ENCODE peak calls at places on chromosomes 7 and 10, in seven cellular contexts. S, F, X, U, A, H and K are unnamed samples.

GRCh38 chr10:72785422-72785818 is 93.5 kb downstream of the MCU start:
- DNase-seq in S (no peak), F (no peak), X (no peak), U (no peak), A (no peak), H (no peak), K (no peak)

GRCh38 chr7:15780271-15780670 is 93.8 kb upstream of the MEOX2 start:
- DNase-seq in S (no peak), F (no peak), X (no peak), U (no peak), A (no peak), H (no peak), K (no peak)

GRCh38 chr7:73851410-73852338 is 9.3 kb upstream of the TMEM270 start:
- DNase-seq in S (peak), F (no peak), X (peak), U (peak), A (no peak), H (peak), K (peak)

GRCh38 chr10:14904864-14905263 is 26.2 kb downstream of the SUV39H2 start:
- DNase-seq in S (no peak), F (no peak), X (no peak), U (no peak), A (no peak), H (no peak), K (no peak)

GRCh38 chr10:86068532-86069337 is 297.9 kb downstream of the GRID1 start:
- DNase-seq in S (no peak), F (no peak), X (no peak), U (no peak), A (no peak), H (no peak), K (no peak)

GRCh38 chr10:110774069-110775021 is 97.4 kb upstream of the PDCD4 start:
- DNase-seq in S (peak), F (no peak), X (peak), U (peak), A (no peak), H (peak), K (no peak)

GRCh38 chr7:121392277-121393004 is 3.7 kb downstream of the FAM3C start:
- DNase-seq in S (no peak), F (no peak), X (no peak), U (no peak), A (no peak), H (no peak), K (no peak)

GRCh38 chr10:85524001-85524400 is 842.6 kb downstream of the GRID1 start:
- DNase-seq in S (no peak), F (no peak), X (no peak), U (no peak), A (no peak), H (no peak), K (no peak)

GRCh38 chr7:43516581-43517342 is 66.1 kb upstream of the STK17A start:
- DNase-seq in S (no peak), F (no peak), X (no peak), U (peak), A (no peak), H (no peak), K (no peak)

GRCh38 chr7:132424821-132425739 is 151.2 kb downstream of the PLXNA4 start:
- DNase-seq in S (no peak), F (no peak), X (no peak), U (no peak), A (peak), H (no peak), K (no peak)

GRCh38 chr7:4774804-4775280 is 581 bp upstream of the AP5Z1 start:
- DNase-seq in S (peak), F (peak), X (peak), U (no peak), A (no peak), H (peak), K (peak)

GRCh38 chr7:72435913-72436480 is 23.9 kb upstream of the CALN1 start:
- DNase-seq in S (no peak), F (no peak), X (no peak), U (no peak), A (no peak), H (no peak), K (no peak)

GRCh38 chr7:50793115-50793946 is 10.6 kb upstream of the GRB10 start:
- DNase-seq in S (no peak), F (peak), X (peak), U (no peak), A (no peak), H (no peak), K (peak)
- TF ChIP-seq JUND in S (no peak), F (no peak), X (no peak), U (no peak), A (no peak), H (no peak), K (no peak)

DNA sequence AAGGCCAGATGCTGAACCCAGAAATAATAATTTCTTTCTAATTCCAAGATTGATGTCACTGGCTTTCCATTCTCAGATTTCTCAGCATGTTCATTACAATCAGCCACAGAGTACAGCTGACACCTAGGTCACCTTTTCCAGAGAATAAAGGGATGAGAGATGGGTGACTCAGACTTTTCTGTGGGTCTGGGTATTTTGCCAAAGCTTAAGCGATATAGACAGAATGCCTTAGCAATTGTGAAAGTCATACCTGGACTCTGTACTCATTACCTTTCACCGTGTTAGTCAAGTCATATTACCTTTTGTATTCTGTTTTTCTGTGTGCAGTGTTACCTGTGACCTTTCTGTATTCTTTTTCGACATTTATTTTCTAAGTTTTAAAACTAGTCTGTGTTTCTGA is 10.6 kb upstream of the PRTFDC1 start:
- DNase-seq in S (peak), F (no peak), X (no peak), U (no peak), A (no peak), H (peak), K (no peak)
- TF ChIP-seq JUND in S (peak), F (peak), X (peak), U (no peak), A (no peak), H (no peak), K (no peak)

GRCh38 chr7:69192134-69192533 is 406.1 kb upstream of the AUTS2 start:
- DNase-seq in S (no peak), F (no peak), X (no peak), U (no peak), A (no peak), H (no peak), K (no peak)
- TF ChIP-seq JUND in S (no peak), F (no peak), X (no peak), U (no peak), A (no peak), H (no peak), K (no peak)

DNA sequence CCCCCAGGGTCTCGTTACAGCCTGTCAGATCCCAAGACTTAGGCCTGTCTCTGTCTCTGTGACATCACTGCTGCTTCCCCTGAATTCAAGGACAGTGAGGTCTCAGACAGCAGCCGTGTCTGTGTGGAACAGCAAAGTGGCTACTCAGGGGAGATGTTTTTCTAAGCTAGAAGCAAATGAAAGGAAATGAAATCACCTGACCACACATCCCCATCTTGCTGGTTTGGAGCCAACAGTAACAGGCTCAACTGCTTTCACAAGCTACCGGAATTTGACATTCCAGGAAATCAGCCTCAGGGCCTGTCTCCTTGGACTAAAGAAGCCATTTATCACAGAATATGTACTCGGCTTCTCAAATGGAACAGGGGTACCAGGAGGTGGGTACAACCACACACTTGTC is 73.0 kb downstream of the SPDYE5 start:
- DNase-seq in S (no peak), F (peak), X (no peak), U (no peak), A (no peak), H (no peak), K (peak)
- TF ChIP-seq JUND in S (no peak), F (peak), X (no peak), U (no peak), A (no peak), H (no peak), K (no peak)

GRCh38 chr7:134622303-134622995 is 24.2 kb upstream of the BPGM start:
- DNase-seq in S (no peak), F (no peak), X (no peak), U (no peak), A (no peak), H (no peak), K (no peak)

GRCh38 chr7:134627109-134627774 is 19.4 kb upstream of the BPGM start:
- DNase-seq in S (no peak), F (no peak), X (no peak), U (no peak), A (no peak), H (no peak), K (no peak)

GRCh38 chr7:134623193-134623592 is 23.5 kb upstream of the BPGM start:
- DNase-seq in S (no peak), F (no peak), X (no peak), U (no peak), A (no peak), H (no peak), K (no peak)

GRCh38 chr7:134627775-134628153 is 18.9 kb upstream of the BPGM start:
- DNase-seq in S (no peak), F (no peak), X (no peak), U (no peak), A (no peak), H (no peak), K (no peak)

GRCh38 chr7:134625571-134625970 is 21.1 kb upstream of the BPGM start:
- DNase-seq in S (no peak), F (no peak), X (no peak), U (no peak), A (no peak), H (no peak), K (no peak)
- TF ChIP-seq JUND in S (no peak), F (no peak), X (no peak), U (no peak), A (no peak), H (no peak), K (no peak)

DNA sequence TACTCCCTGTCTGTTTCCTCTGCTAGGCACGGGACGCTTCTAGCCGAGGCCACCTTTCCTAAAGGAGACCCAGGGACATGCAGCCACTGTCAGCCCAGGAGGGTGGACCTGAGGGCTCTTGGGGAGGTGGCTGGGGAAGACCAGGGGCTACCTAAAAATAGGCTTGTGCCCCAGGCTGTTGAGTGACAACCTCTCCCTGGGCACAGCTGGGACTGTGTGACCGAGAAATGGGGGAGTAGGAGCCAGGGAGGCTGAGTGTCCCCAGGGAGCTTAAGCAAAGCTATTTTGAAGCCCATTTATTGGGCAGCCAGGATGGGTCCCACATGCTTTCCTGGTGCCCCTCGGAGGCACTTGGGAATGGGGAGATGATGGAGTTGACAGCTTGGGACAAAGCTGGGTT is 63.8 kb downstream of the CALML3 start:
- DNase-seq in S (no peak), F (no peak), X (no peak), U (no peak), A (no peak), H (no peak), K (no peak)
- TF ChIP-seq JUND in S (no peak), F (no peak), X (no peak), U (no peak), A (no peak), H (no peak), K (no peak)

DNA sequence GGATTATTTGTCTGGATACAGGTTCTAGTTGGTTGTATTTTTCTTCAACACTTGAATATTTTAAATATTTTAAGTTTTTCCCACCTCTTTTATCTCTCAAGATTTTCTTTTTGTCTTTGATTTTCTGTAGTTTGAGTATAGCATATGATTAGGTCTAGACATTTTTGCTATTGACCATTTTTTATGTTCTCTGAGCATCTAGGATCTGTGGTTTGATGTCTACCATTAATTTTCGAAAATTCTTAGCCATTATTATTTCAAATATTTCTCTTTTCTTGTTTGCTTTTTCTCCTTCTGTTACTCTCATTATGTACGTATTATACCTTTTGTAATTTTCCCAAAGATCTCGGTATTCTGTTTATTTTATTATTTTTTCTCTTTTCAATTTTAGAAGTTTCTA is 219.1 kb downstream of the ITGB1 start:
- DNase-seq in S (no peak), F (no peak), X (no peak), U (no peak), A (no peak), H (no peak), K (no peak)
- TF ChIP-seq JUND in S (no peak), F (no peak), X (no peak), U (no peak), A (no peak), H (no peak), K (no peak)

GRCh38 chr7:107065929-107066247 is 21.4 kb downstream of the PRKAR2B start:
- DNase-seq in S (no peak), F (no peak), X (no peak), U (no peak), A (no peak), H (no peak), K (no peak)

GRCh38 chr7:107070710-107071109 is 26.2 kb downstream of the PRKAR2B start:
- DNase-seq in S (no peak), F (peak), X (no peak), U (no peak), A (no peak), H (no peak), K (no peak)

GRCh38 chr7:107069457-107069856 is 25.0 kb downstream of the PRKAR2B start:
- DNase-seq in S (no peak), F (no peak), X (no peak), U (no peak), A (no peak), H (no peak), K (no peak)

GRCh38 chr7:107071129-107071528 is 26.6 kb downstream of the PRKAR2B start:
- DNase-seq in S (no peak), F (no peak), X (no peak), U (no peak), A (no peak), H (no peak), K (no peak)

DNA sequence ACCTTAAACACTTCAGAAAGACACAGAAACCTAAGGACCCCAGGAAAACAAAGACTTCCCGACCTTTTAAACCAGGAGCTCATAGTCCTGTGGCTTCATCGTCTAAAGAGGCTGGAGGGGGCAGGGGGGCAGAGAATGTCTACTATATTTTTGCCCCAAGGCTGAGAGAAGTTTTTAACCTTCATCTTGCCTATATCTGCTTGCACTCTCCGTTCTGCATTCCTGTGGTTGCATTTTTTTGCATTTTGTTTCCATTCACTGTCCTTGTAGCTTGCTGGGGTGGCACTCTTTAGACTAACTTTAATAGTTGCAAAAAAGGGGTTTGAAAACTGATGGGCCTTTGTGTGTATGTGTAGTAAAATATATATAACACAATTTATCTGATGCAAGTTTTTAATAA is 23.7 kb downstream of the PRKAR2B start:
- DNase-seq in S (no peak), F (no peak), X (no peak), U (no peak), A (no peak), H (no peak), K (no peak)
- TF ChIP-seq JUND in S (no peak), F (no peak), X (no peak), U (no peak), A (no peak), H (no peak), K (no peak)

GRCh38 chr7:229184-229964 is 37.0 kb downstream of the FAM20C start:
- DNase-seq in S (no peak), F (no peak), X (no peak), U (no peak), A (no peak), H (no peak), K (no peak)
- TF ChIP-seq JUND in S (no peak), F (no peak), X (no peak), U (no peak), A (no peak), H (no peak), K (no peak)

GRCh38 chr10:7787857-7788639 is at the start of the genes ATP5F1C and KIN:
- DNase-seq in S (peak), F (peak), X (peak), U (peak), A (peak), H (peak), K (peak)

GRCh38 chr10:7788640-7789335 is 811 bp downstream of the ATP5F1C start:
- DNase-seq in S (no peak), F (peak), X (no peak), U (no peak), A (no peak), H (peak), K (peak)

GRCh38 chr10:7792541-7792940 is 4.6 kb downstream of the ATP5F1C start:
- DNase-seq in S (no peak), F (no peak), X (no peak), U (no peak), A (no peak), H (peak), K (no peak)

GRCh38 chr10:7789390-7789789 is 1.4 kb downstream of the ATP5F1C start:
- DNase-seq in S (no peak), F (peak), X (no peak), U (no peak), A (no peak), H (peak), K (no peak)

DNA sequence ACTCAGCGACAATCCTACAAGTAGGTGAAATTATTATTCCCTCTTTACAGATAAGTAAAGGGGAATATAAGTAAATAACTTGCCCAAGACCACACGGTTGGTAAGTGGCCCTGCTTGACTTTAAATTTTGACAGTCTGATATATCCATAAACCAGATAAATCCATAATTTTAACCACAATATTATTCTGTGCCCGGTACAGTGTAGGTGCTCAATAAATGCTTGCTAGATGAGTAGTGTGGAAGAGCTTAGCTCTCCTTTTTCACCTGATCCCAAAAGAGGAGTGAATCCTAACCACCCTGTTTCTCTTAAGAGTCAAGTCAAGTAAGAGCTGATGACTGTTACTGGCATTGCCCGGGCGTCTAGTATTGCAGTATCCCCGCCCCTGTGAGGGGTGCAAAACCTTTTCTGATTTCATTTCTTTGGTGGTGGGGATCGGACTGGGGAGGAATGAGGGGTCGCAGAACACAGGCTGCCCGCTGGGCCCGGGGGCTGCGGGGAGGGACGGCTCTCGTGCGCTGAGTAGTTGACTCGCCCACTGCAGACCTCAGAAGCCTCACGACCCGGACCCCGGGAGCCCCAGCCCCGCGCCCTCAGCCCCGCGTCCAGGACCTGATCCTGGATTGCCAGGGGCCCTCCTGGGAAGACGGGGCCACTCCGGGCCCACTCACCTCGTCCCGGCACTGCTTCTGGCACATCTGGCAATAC is 490 bp downstream of the KIN start:
- DNase-seq in S (no peak), F (no peak), X (no peak), U (no peak), A (no peak), H (no peak), K (peak)
- TF ChIP-seq JUND in S (no peak), F (no peak), X (no peak), U (no peak), A (no peak), H (no peak), K (no peak)